ENCODE peak calls at places on chromosome 1, in eight cellular contexts. R is ovary, G is cardiac fibroblast, K is ascending aorta, O is heart left ventricle, W is foreskin fibroblast, A is brain microvascular endothelial cell, I is fibroblast of lung. Q is an unnamed sample.
A peak's percentile ranks its signal among the peaks of the same experiment; 100 is the strongest.

GRCh38 chr1:191831572-191831971 is 326.7 kb upstream of the RGS18 start:
- DNase-seq in R (no peak), G (peak; percentile 5), K (no peak), O (no peak), W (peak; percentile 9), A (no peak), I (peak; percentile 15), Q (no peak)

GRCh38 chr1:22794691-22795090 is 84.1 kb downstream of the EPHB2 start:
- DNase-seq in R (no peak), G (peak; percentile 24), K (no peak), O (no peak), W (peak; percentile 56), A (no peak), I (peak; percentile 34), Q (no peak)

GRCh38 chr1:113913887-113914664 is 8.9 kb downstream of the DCLRE1B start:
- DNase-seq in R (no peak), G (no peak), K (no peak), O (no peak), W (no peak), A (no peak), I (no peak), Q (no peak)

GRCh38 chr1:1084372-1085170 is 10.5 kb upstream of the RNF223 start:
- DNase-seq in R (peak; percentile 17), G (no peak), K (no peak), O (peak; percentile 14), W (no peak), A (no peak), I (no peak), Q (no peak)

GRCh38 chr1:170618418-170618817 is 45.5 kb upstream of the PRRX1 start:
- DNase-seq in R (no peak), G (peak; percentile 62), K (no peak), O (no peak), W (peak; percentile 38), A (no peak), I (no peak), Q (peak; percentile 57)

GRCh38 chr1:170929835-170930554 is 5.3 kb upstream of the MROH9 start:
- DNase-seq in R (peak; percentile 16), G (peak; percentile 78), K (no peak), O (no peak), W (peak; percentile 85), A (peak; percentile 77), I (peak; percentile 73), Q (peak; percentile 81)

GRCh38 chr1:211095381-211095780 is 38.6 kb downstream of the KCNH1 start:
- DNase-seq in R (no peak), G (no peak), K (no peak), O (no peak), W (no peak), A (no peak), I (no peak), Q (no peak)

GRCh38 chr1:236654957-236655356 is 31.3 kb upstream of the ACTN2 start:
- DNase-seq in R (no peak), G (peak; percentile 59), K (no peak), O (no peak), W (peak; percentile 8), A (no peak), I (peak; percentile 46), Q (no peak)

GRCh38 chr1:154972517-154973343 is 1.8 kb upstream of the CKS1B start:
- DNase-seq in R (peak; percentile 68), G (peak; percentile 99), K (peak; percentile 95), O (peak; percentile 69), W (peak; percentile 98), A (peak; percentile 84), I (peak; percentile 90), Q (peak; percentile 88)

GRCh38 chr1:214364335-214364734 is 83.4 kb downstream of the SMYD2 start:
- DNase-seq in R (no peak), G (peak; percentile 60), K (no peak), O (peak; percentile 42), W (no peak), A (no peak), I (no peak), Q (peak; percentile 74)

GRCh38 chr1:18948913-18949688 is 7.4 kb downstream of the IFFO2 start:
- DNase-seq in R (no peak), G (peak; percentile 83), K (peak; percentile 87), O (no peak), W (peak; percentile 81), A (peak; percentile 66), I (peak; percentile 70), Q (peak; percentile 72)

GRCh38 chr1:203631946-203632345 is 5.3 kb downstream of the ATP2B4 start:
- DNase-seq in R (no peak), G (no peak), K (no peak), O (no peak), W (no peak), A (no peak), I (no peak), Q (no peak)

GRCh38 chr1:162632743-162633326 is 571 bp downstream of the DDR2 start:
- DNase-seq in R (no peak), G (peak; percentile 49), K (no peak), O (peak; percentile 28), W (peak; percentile 37), A (peak; percentile 34), I (peak; percentile 63), Q (no peak)

GRCh38 chr1:12615916-12616708 is 1.9 kb downstream of the DHRS3 start:
- DNase-seq in R (peak; percentile 61), G (peak; percentile 42), K (peak; percentile 91), O (peak; percentile 66), W (peak; percentile 75), A (no peak), I (no peak), Q (peak; percentile 48)

GRCh38 chr1:234882898-234883297 is 245.7 kb downstream of the TOMM20 start:
- DNase-seq in R (no peak), G (no peak), K (no peak), O (no peak), W (no peak), A (no peak), I (no peak), Q (no peak)

GRCh38 chr1:43671626-43672330 is 21.8 kb downstream of the KDM4A start:
- DNase-seq in R (no peak), G (peak; percentile 87), K (no peak), O (no peak), W (peak; percentile 87), A (peak; percentile 72), I (peak; percentile 66), Q (peak; percentile 88)

GRCh38 chr1:202084791-202085681 is 37.7 kb upstream of the GPR37L1 start:
- DNase-seq in R (no peak), G (no peak), K (no peak), O (no peak), W (no peak), A (no peak), I (no peak), Q (no peak)

GRCh38 chr1:204350857-204351573 is 8.7 kb downstream of the PLEKHA6 start:
- DNase-seq in R (peak; percentile 93), G (peak; percentile 88), K (peak; percentile 77), O (peak; percentile 68), W (peak; percentile 84), A (peak; percentile 49), I (peak; percentile 82), Q (peak; percentile 66)

GRCh38 chr1:28172690-28173150 is 3.8 kb downstream of the PTAFR start:
- DNase-seq in R (no peak), G (peak; percentile 74), K (no peak), O (no peak), W (peak; percentile 41), A (no peak), I (peak; percentile 12), Q (no peak)

GRCh38 chr1:179042087-179042486 is 16.4 kb downstream of the FAM20B start:
- DNase-seq in R (no peak), G (no peak), K (no peak), O (no peak), W (no peak), A (no peak), I (no peak), Q (no peak)
- H3K4me3 ChIP-seq in R (no peak overlapping the region), G (no peak overlapping the region), K (no peak overlapping the region), O (no peak overlapping the region), W (no peak overlapping the region), A (no peak overlapping the region), I (no peak overlapping the region), Q (no peak overlapping the region)

DNA sequence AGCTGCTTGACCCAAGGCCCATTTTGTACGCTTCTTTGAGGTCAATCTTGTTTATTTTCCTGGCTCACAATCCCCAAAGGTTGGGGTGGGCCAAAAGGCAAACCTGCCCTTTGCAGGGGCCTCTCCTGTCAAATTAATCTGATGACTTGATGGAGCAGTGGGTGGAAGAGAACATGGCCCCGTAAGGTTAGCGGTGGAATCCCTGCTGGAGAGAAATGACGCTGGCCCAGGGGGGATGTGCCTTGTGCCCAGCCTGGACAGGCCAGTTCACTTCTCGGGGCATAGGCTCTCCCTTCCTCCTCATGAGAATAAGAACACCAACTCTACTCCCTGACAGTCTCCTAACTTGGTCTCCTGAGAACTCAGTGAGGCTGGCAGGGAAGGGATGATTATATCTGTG is 40.5 kb downstream of the C1orf198 start:
- DNase-seq in R (no peak), G (no peak), K (peak; percentile 62), O (no peak), W (no peak), A (no peak), I (no peak), Q (no peak)
- H3K4me3 ChIP-seq in R (no peak overlapping the region), G (no peak overlapping the region), K (no peak overlapping the region), O (no peak overlapping the region), W (no peak overlapping the region), A (no peak overlapping the region), I (no peak overlapping the region), Q (no peak overlapping the region)

GRCh38 chr1:35763211-35763610 is 6.6 kb downstream of the CLSPN start:
- DNase-seq in R (no peak), G (peak; percentile 5), K (no peak), O (no peak), W (no peak), A (no peak), I (peak; percentile 33), Q (no peak)

GRCh38 chr1:35764283-35764682 is 5.5 kb downstream of the CLSPN start:
- DNase-seq in R (no peak), G (no peak), K (no peak), O (no peak), W (no peak), A (no peak), I (no peak), Q (no peak)

GRCh38 chr1:35762204-35762603 is 7.6 kb downstream of the CLSPN start:
- DNase-seq in R (no peak), G (no peak), K (no peak), O (no peak), W (no peak), A (no peak), I (no peak), Q (no peak)
- H3K4me3 ChIP-seq in R (no peak overlapping the region), G (no peak overlapping the region), K (no peak overlapping the region), O (no peak overlapping the region), W (no peak overlapping the region), A (no peak overlapping the region), I (no peak overlapping the region), Q (no peak overlapping the region)

GRCh38 chr1:166164995-166165660 is 1.7 kb downstream of the FAM78B start:
- DNase-seq in R (peak; percentile 35), G (peak; percentile 48), K (peak; percentile 66), O (peak; percentile 54), W (peak; percentile 85), A (peak; percentile 22), I (peak; percentile 44), Q (peak; percentile 48)

GRCh38 chr1:166165661-166166399 is 971 bp downstream of the FAM78B start:
- DNase-seq in R (peak; percentile 19), G (no peak), K (no peak), O (no peak), W (peak; percentile 23), A (no peak), I (peak; percentile 26), Q (peak; percentile 11)

GRCh38 chr1:166167395-166167922 is 658 bp upstream of the FAM78B start:
- DNase-seq in R (no peak), G (no peak), K (no peak), O (no peak), W (no peak), A (no peak), I (no peak), Q (peak; percentile 12)

GRCh38 chr1:166166701-166167394 is at the start of gene FAM78B:
- DNase-seq in R (peak; percentile 68), G (peak; percentile 60), K (peak; percentile 75), O (peak; percentile 84), W (peak; percentile 82), A (no peak), I (peak; percentile 57), Q (peak; percentile 55)

GRCh38 chr1:166166400-166166699 is 451 bp downstream of the FAM78B start:
- DNase-seq in R (no peak), G (no peak), K (no peak), O (no peak), W (no peak), A (no peak), I (no peak), Q (no peak)
- H3K4me3 ChIP-seq in R (peak overlapping the region; percentile 72), G (no peak overlapping the region), K (peak overlapping the region; percentile 91), O (peak overlapping the region; percentile 64), W (no peak overlapping the region), A (peak overlapping the region; percentile 57), I (no peak overlapping the region), Q (no peak overlapping the region)